ENCODE peak calls at places on chromosomes 4 and X, in six cellular contexts. R is fibroblast of mammary gland, N is BJ, Q is breast epithelium, M is tibial nerve, A is PC-3. P is an unnamed sample.

GRCh38 chrX:38817004-38817703 is 15.9 kb downstream of the MID1IP1 start:
- DNase-seq in A (peak; percentile 53), M (no peak), N (no peak), R (peak; percentile 48), Q (no peak), P (peak; percentile 33)

GRCh38 chr4:6944311-6945051 is 34.9 kb downstream of the TBC1D14 start:
- DNase-seq in A (no peak), N (no peak), Q (no peak), M (no peak), R (no peak), P (no peak)

GRCh38 chr4:36411338-36411737 is 129.9 kb downstream of the DTHD1 start:
- DNase-seq in M (no peak), Q (no peak), A (no peak), R (no peak), N (no peak), P (no peak)

GRCh38 chr4:1261107-1261928 is 12.4 kb upstream of the CTBP1 start:
- DNase-seq in R (no peak), M (no peak), N (no peak), Q (no peak), A (no peak), P (no peak)

GRCh38 chrX:96722793-96723192 is 38.2 kb downstream of the DIAPH2 start:
- DNase-seq in M (no peak), R (no peak), N (no peak), Q (no peak), A (no peak), P (no peak)

GRCh38 chr4:143531368-143531767 is 17.9 kb downstream of the SMARCA5 start:
- DNase-seq in A (peak; percentile 42), Q (no peak), R (peak; percentile 16), N (no peak), M (no peak), P (peak; percentile 27)

GRCh38 chrX:15822922-15823321 is 31.7 kb downstream of the AP1S2 start:
- DNase-seq in Q (no peak), N (no peak), R (no peak), M (no peak), A (no peak), P (no peak)

GRCh38 chr4:40482985-40483647 is 146.5 kb downstream of the RBM47 start:
- DNase-seq in M (no peak), Q (no peak), A (no peak), N (no peak), R (no peak), P (no peak)

GRCh38 chr4:113435893-113436292 is 325.6 kb downstream of the CAMK2D start:
- DNase-seq in Q (peak; percentile 38), A (peak; percentile 67), M (peak; percentile 70), R (peak; percentile 93), N (peak; percentile 68), P (peak; percentile 91)

GRCh38 chrX:137212078-137212632 is 178.4 kb upstream of the GPR101 start:
- DNase-seq in A (peak; percentile 82), R (no peak), M (no peak), Q (no peak), N (no peak), P (peak; percentile 74)

GRCh38 chr4:169663894-169664293 is 43.5 kb downstream of the CLCN3 start:
- DNase-seq in N (no peak), A (no peak), Q (no peak), M (no peak), R (peak; percentile 20), P (peak; percentile 22)

GRCh38 chr4:172412851-172413250 is 599.6 kb downstream of the GALNTL6 start:
- DNase-seq in A (no peak), R (no peak), N (no peak), M (no peak), Q (no peak), P (peak; percentile 20)

GRCh38 chrX:79466636-79467035 is 99.5 kb upstream of the ITM2A start:
- DNase-seq in Q (no peak), N (no peak), A (no peak), R (no peak), M (no peak), P (no peak)

GRCh38 chrX:71910526-71911022 is at the start of gene NHSL2:
- DNase-seq in Q (no peak), N (no peak), A (no peak), R (peak; percentile 26), M (no peak), P (no peak)

GRCh38 chr4:106766519-106766918 is 269.6 kb downstream of the DKK2 start:
- DNase-seq in A (no peak), Q (no peak), R (no peak), M (no peak), N (peak; percentile 31), P (no peak)

GRCh38 chr4:185803015-185803414 is 9.0 kb downstream of the SORBS2 start:
- DNase-seq in M (no peak), Q (no peak), N (no peak), R (no peak), A (no peak), P (no peak)

GRCh38 chrX:39331062-39331704 is 529.9 kb downstream of the MID1IP1 start:
- DNase-seq in A (no peak), R (no peak), N (no peak), Q (no peak), M (no peak), P (no peak)

GRCh38 chr4:123260429-123261052 is 136.1 kb upstream of the SPRY1 start:
- DNase-seq in Q (no peak), R (no peak), M (no peak), A (no peak), N (no peak), P (no peak)

GRCh38 chr4:4606321-4606720 is 64.5 kb upstream of the STX18 start:
- DNase-seq in Q (no peak), R (peak; percentile 71), A (no peak), N (no peak), M (no peak), P (no peak)

GRCh38 chr4:4603592-4603991 is 61.7 kb upstream of the STX18 start:
- DNase-seq in A (no peak), Q (no peak), M (no peak), N (no peak), R (no peak), P (no peak)

GRCh38 chr4:4608214-4608537 is 66.3 kb upstream of the STX18 start:
- DNase-seq in R (no peak), A (no peak), Q (no peak), N (no peak), M (no peak), P (no peak)

GRCh38 chr4:4607336-4608213 is 65.7 kb upstream of the STX18 start:
- DNase-seq in Q (no peak), R (no peak), N (no peak), M (no peak), A (no peak), P (no peak)

DNA sequence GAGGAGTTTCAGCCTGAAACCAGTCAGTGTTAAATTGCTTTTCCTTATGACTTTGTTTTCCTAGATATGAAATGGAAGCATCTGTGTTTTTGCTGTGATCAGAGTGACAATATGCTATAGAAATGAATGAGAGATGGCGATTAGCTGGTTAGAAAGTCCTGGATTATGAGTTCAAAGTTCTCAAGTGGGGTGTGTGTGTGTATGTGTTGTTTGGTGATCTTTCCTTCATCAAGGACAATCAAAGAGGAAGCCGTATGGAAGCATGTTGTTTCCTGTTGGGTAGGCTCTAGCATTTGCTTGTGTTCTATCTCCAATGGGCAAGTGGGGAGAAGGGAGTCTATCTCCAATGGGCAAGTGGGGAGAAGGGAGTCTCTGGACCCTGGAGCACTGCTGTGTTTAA is 64.0 kb upstream of the STX18 start:
- DNase-seq in N (no peak), M (no peak), R (no peak), Q (no peak), A (no peak), P (no peak)
- TF ChIP-seq CTCF in N (no peak), M (no peak), R (no peak), Q (no peak), A (no peak), P (no peak)

DNA sequence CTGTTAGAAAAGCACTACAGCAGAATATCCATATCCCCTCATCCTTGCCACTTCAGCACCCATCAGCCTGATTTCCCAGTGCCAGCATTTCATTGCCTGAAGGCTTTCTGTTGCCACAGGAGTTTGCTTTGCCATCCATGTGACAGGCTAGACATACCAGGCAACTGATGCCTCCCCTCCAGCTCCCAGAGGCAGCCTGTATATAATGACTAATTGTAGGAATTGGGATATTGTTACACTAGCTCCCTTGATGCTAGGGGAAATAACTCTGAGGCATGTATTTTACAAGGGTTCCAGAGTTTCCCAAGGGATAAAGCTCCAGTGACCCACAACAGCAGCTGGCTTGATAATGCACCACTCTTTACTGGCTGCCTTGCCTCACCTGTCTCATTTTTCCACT is 608.0 kb upstream of the FTHL17 start:
- DNase-seq in M (no peak), R (no peak), N (no peak), A (no peak), Q (no peak), P (peak; percentile 0)
- H3K4me3 ChIP-seq in M (no peak overlapping the region), R (no peak overlapping the region), N (no peak overlapping the region), A (no peak overlapping the region), Q (no peak overlapping the region), P (no peak overlapping the region)

GRCh38 chr4:84151574-84151973 is 347.5 kb downstream of the NKX6-1 start:
- DNase-seq in A (peak; percentile 44), Q (no peak), N (no peak), M (no peak), R (no peak), P (no peak)
- TF ChIP-seq CTCF in A (peak; percentile 50), Q (no peak), N (no peak), M (no peak), R (no peak), P (no peak)

GRCh38 chrX:118823263-118824172 is at the start of gene ZCCHC12:
- DNase-seq in R (peak; percentile 36), M (no peak), Q (no peak), N (no peak), A (peak; percentile 40), P (peak; percentile 5)

GRCh38 chrX:118824173-118824782 is 654 bp downstream of the ZCCHC12 start:
- DNase-seq in A (no peak), Q (no peak), M (no peak), R (no peak), N (no peak), P (no peak)
- H3K4me3 ChIP-seq in A (peak overlapping the region; percentile 61), Q (peak overlapping the region; percentile 37), M (peak overlapping the region; percentile 31), R (no peak overlapping the region), N (no peak overlapping the region), P (no peak overlapping the region)

DNA sequence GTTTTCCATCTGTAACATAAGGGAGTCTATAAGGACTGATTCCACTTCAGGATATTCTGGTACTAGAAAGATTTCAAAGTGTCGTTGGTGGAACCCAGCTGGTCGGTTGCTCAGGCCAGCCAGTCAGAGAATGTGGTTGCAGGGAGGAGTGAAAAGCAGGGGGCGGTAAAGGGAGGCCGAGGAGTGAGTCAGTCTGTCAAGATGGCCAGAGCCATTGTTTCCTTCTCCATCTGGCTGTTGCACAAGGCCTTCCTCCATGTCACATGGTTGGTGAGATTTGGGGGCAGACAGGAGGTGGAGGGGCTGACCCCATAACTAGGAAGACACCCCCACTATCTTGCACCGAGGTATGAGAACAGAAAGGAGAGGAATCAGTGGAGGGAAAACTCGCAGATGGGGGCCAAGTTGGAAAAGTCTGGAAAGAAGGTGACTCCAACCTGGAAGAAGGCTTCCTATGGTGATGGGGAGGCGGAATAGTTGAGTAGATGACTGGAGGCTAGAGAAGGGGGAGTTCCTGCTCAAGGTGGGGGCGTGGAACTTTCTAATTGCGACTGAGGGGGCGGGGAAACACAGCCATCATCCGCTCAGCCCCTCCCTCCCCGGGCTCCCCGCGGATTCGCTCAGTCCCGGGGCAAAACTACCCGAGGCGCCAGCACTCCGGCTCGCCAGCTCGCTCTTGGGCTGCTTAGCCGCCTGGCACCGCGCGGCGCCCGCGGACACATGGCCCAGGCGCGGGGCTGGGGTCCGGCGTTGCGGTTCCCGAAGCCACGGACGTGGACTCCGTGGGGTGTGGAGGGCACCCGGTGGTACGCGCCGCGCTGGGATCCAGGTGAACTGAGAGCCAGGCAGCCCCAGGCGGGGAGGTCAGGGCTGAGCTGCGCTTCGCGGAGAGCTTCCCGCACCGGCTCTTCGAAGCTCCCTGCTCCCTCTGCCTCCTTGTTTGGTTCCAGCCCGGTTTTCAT is 38.5 kb downstream of the STARD8 start:
- DNase-seq in M (no peak), R (peak; percentile 85), A (no peak), Q (no peak), N (no peak), P (no peak)
- TF ChIP-seq CTCF in M (no peak), R (peak; percentile 12), A (no peak), Q (no peak), N (peak; percentile 39), P (no peak)

P was measured in bronchial epithelial cell.